ENCODE peak calls at places on chromosomes 16 and 17, in seven cellular contexts. One of them, this sample, is unnamed.

GRCh38 chr17:82348866-82349265 is 10.2 kb upstream of the TEX19 start:
- DNase-seq in H1: no peak
- DNase-seq in GM12878: no peak
- DNase-seq in GM12891: no peak
- DNase-seq in K562: no peak
- DNase-seq in HepG2: no peak
- DNase-seq in SK-N-SH: no peak
- DNase-seq in this sample: no peak

GRCh38 chr16:24035127-24035842 is 199.5 kb downstream of the PRKCB start:
- DNase-seq in H1: no peak
- DNase-seq in HepG2: no peak
- DNase-seq in GM12878: no peak
- DNase-seq in SK-N-SH: no peak
- DNase-seq in GM12891: no peak
- DNase-seq in K562: peak
- DNase-seq in this sample: peak

GRCh38 chr17:8012996-8013640 is 10.7 kb downstream of the GUCY2D start:
- DNase-seq in GM12878: no peak
- DNase-seq in GM12891: no peak
- DNase-seq in SK-N-SH: no peak
- DNase-seq in HepG2: no peak
- DNase-seq in K562: no peak
- DNase-seq in H1: no peak
- DNase-seq in this sample: no peak

GRCh38 chr17:18905226-18905625 is 46.7 kb upstream of the SLC5A10 start:
- DNase-seq in K562: no peak
- DNase-seq in H1: no peak
- DNase-seq in SK-N-SH: no peak
- DNase-seq in HepG2: no peak
- DNase-seq in GM12878: no peak
- DNase-seq in GM12891: no peak
- DNase-seq in this sample: no peak

GRCh38 chr16:78437352-78437968 is 338.0 kb downstream of the WWOX start:
- DNase-seq in GM12878: no peak
- DNase-seq in K562: peak
- DNase-seq in SK-N-SH: peak
- DNase-seq in HepG2: peak
- DNase-seq in GM12891: peak
- DNase-seq in H1: no peak
- DNase-seq in this sample: peak

GRCh38 chr16:15811778-15812750 is 44.8 kb downstream of the MYH11 start:
- DNase-seq in GM12878: no peak
- DNase-seq in HepG2: no peak
- DNase-seq in GM12891: no peak
- DNase-seq in K562: no peak
- DNase-seq in H1: no peak
- DNase-seq in SK-N-SH: no peak
- DNase-seq in this sample: no peak

GRCh38 chr17:57970706-57971105 is 15.5 kb upstream of the CUEDC1 start:
- DNase-seq in H1: no peak
- DNase-seq in K562: no peak
- DNase-seq in HepG2: no peak
- DNase-seq in GM12878: no peak
- DNase-seq in GM12891: no peak
- DNase-seq in SK-N-SH: no peak
- DNase-seq in this sample: no peak

GRCh38 chr16:77496934-77497333 is 62.1 kb upstream of the ADAMTS18 start:
- DNase-seq in GM12878: no peak
- DNase-seq in GM12891: no peak
- DNase-seq in K562: no peak
- DNase-seq in H1: no peak
- DNase-seq in SK-N-SH: no peak
- DNase-seq in HepG2: no peak
- DNase-seq in this sample: no peak

GRCh38 chr17:80441133-80441578 is 26.2 kb downstream of the ENDOV start:
- DNase-seq in SK-N-SH: peak
- DNase-seq in GM12878: no peak
- DNase-seq in HepG2: peak
- DNase-seq in GM12891: peak
- DNase-seq in H1: no peak
- DNase-seq in K562: peak
- DNase-seq in this sample: peak

GRCh38 chr16:596736-597060 is 6.8 kb downstream of the RAB40C start:
- DNase-seq in K562: no peak
- DNase-seq in GM12878: no peak
- DNase-seq in HepG2: no peak
- DNase-seq in SK-N-SH: no peak
- DNase-seq in H1: no peak
- DNase-seq in GM12891: no peak
- DNase-seq in this sample: no peak
- TF ChIP-seq TAF1 in K562: no peak
- TF ChIP-seq TAF1 in GM12878: no peak
- TF ChIP-seq TAF1 in HepG2: no peak
- TF ChIP-seq TAF1 in SK-N-SH: no peak
- TF ChIP-seq TAF1 in H1: no peak
- TF ChIP-seq TAF1 in GM12891: no peak
- TF ChIP-seq TAF1 in this sample: no peak

GRCh38 chr17:38799501-38800236 is at the start of gene PIP4K2B:
- DNase-seq in HepG2: peak
- DNase-seq in GM12891: peak
- DNase-seq in GM12878: peak
- DNase-seq in H1: peak
- DNase-seq in K562: peak
- DNase-seq in SK-N-SH: peak
- DNase-seq in this sample: peak
- TF ChIP-seq TAF1 in HepG2: peak
- TF ChIP-seq TAF1 in GM12891: no peak
- TF ChIP-seq TAF1 in GM12878: peak
- TF ChIP-seq TAF1 in H1: peak
- TF ChIP-seq TAF1 in K562: peak
- TF ChIP-seq TAF1 in SK-N-SH: peak
- TF ChIP-seq TAF1 in this sample: peak

GRCh38 chr17:17351901-17352781 is 49.0 kb downstream of the NT5M start:
- DNase-seq in GM12878: no peak
- DNase-seq in HepG2: peak
- DNase-seq in K562: peak
- DNase-seq in H1: no peak
- DNase-seq in SK-N-SH: peak
- DNase-seq in GM12891: no peak
- DNase-seq in this sample: no peak
- TF ChIP-seq TAF1 in GM12878: no peak
- TF ChIP-seq TAF1 in HepG2: peak
- TF ChIP-seq TAF1 in K562: peak
- TF ChIP-seq TAF1 in H1: no peak
- TF ChIP-seq TAF1 in SK-N-SH: no peak
- TF ChIP-seq TAF1 in GM12891: no peak
- TF ChIP-seq TAF1 in this sample: no peak

GRCh38 chr16:4265676-4266075 is 7.1 kb downstream of the TFAP4 start:
- DNase-seq in GM12878: no peak
- DNase-seq in K562: no peak
- DNase-seq in GM12891: no peak
- DNase-seq in SK-N-SH: no peak
- DNase-seq in H1: no peak
- DNase-seq in HepG2: no peak
- DNase-seq in this sample: no peak

GRCh38 chr16:4263504-4264436 is 9.1 kb downstream of the TFAP4 start:
- DNase-seq in GM12891: no peak
- DNase-seq in K562: peak
- DNase-seq in HepG2: peak
- DNase-seq in SK-N-SH: peak
- DNase-seq in GM12878: no peak
- DNase-seq in H1: no peak
- DNase-seq in this sample: no peak

GRCh38 chr16:4264546-4264945 is 8.3 kb downstream of the TFAP4 start:
- DNase-seq in HepG2: no peak
- DNase-seq in H1: no peak
- DNase-seq in GM12891: no peak
- DNase-seq in SK-N-SH: peak
- DNase-seq in GM12878: no peak
- DNase-seq in K562: no peak
- DNase-seq in this sample: no peak

GRCh38 chr16:4270091-4270490 is 2.7 kb downstream of the TFAP4 start:
- DNase-seq in K562: no peak
- DNase-seq in GM12891: no peak
- DNase-seq in HepG2: no peak
- DNase-seq in SK-N-SH: no peak
- DNase-seq in H1: no peak
- DNase-seq in GM12878: no peak
- DNase-seq in this sample: no peak

DNA sequence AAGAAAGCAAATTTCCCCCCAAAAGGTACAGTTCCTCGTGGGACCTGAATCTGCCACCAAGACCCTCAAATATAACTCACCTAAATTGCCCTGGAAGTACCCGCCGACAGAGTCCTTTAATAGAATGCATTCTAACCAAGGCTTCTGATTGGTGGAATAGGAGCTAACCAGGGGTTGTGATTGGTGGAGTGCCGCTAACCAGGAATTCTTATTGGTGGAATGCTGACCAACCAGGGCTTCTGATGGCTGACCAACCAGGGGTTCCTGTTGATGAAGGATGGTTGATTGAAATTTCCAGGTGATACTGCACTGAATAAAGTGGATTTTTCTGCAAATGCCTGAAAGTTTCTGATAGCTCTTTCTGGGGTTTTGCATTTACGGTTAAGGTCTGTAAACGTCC is 6.5 kb downstream of the TFAP4 start:
- DNase-seq in SK-N-SH: peak
- DNase-seq in GM12878: no peak
- DNase-seq in HepG2: peak
- DNase-seq in K562: peak
- DNase-seq in GM12891: no peak
- DNase-seq in H1: no peak
- DNase-seq in this sample: no peak
- TF ChIP-seq TAF1 in SK-N-SH: no peak
- TF ChIP-seq TAF1 in GM12878: no peak
- TF ChIP-seq TAF1 in HepG2: no peak
- TF ChIP-seq TAF1 in K562: no peak
- TF ChIP-seq TAF1 in GM12891: no peak
- TF ChIP-seq TAF1 in H1: no peak
- TF ChIP-seq TAF1 in this sample: no peak

DNA sequence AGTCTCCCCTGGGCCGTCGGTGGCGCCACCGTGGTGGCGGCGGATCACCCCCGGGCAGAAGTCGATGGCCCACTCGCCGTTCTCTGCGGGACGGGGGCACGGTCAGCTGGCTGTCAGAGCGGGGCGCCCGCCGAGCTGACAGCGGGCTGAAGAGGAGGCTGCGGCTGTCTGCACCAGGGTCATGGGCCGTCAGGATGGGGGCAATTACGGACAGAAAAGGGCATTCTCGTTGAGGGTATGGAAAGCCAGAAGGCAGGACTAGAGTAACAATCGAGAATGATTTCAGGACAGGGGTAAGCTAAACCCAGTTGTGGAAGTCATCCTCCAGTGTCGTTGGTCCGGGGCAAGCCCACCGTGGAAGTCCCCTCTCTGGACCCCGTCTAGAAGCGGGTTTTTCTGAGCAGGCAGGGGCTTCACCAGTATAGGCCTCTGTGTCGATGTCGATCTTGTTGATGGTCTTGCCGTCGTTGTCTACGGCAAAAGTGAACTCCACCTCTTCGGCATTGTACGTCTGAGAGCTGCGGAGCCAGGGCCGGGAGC is 1.7 kb downstream of the CHRNE start:
- DNase-seq in HepG2: no peak
- DNase-seq in GM12891: no peak
- DNase-seq in SK-N-SH: no peak
- DNase-seq in H1: no peak
- DNase-seq in GM12878: no peak
- DNase-seq in K562: no peak
- DNase-seq in this sample: no peak
- TF ChIP-seq TAF1 in HepG2: no peak
- TF ChIP-seq TAF1 in GM12891: no peak
- TF ChIP-seq TAF1 in SK-N-SH: no peak
- TF ChIP-seq TAF1 in H1: no peak
- TF ChIP-seq TAF1 in GM12878: no peak
- TF ChIP-seq TAF1 in K562: no peak
- TF ChIP-seq TAF1 in this sample: no peak

DNA sequence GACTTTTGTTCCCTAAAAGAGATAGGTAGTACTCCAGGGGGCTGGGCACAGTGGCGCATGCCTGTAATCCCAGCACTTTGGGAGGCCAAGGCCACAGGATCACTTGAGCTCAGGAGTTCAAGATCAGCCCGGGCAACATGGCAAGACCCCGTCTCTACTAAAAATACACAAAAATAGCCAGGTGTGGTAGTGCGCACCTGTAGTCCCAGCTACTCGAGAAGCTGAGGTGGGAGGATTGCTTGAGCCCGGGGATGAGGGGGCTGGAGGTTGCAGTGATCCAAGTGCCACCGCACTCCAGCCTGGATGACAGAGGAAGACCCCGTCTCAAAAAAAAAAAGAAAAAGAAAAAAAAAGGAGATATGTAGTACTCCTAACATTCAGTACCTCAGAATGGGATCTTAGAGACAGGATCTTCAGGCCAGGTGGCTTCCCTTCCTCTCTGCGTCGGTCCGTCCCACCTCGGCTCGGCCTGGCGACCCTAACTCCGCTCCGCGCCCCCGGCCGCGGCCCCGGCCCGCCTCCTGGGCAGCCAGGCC is 89.6 kb downstream of the CDC27 start:
- DNase-seq in GM12891: no peak
- DNase-seq in GM12878: no peak
- DNase-seq in H1: no peak
- DNase-seq in SK-N-SH: no peak
- DNase-seq in K562: no peak
- DNase-seq in HepG2: no peak
- DNase-seq in this sample: no peak
- TF ChIP-seq TAF1 in GM12891: no peak
- TF ChIP-seq TAF1 in GM12878: no peak
- TF ChIP-seq TAF1 in H1: no peak
- TF ChIP-seq TAF1 in SK-N-SH: no peak
- TF ChIP-seq TAF1 in K562: no peak
- TF ChIP-seq TAF1 in HepG2: no peak
- TF ChIP-seq TAF1 in this sample: no peak

GRCh38 chr16:13875614-13876284 is 44.2 kb upstream of the ERCC4 start:
- DNase-seq in HepG2: no peak
- DNase-seq in GM12878: no peak
- DNase-seq in H1: no peak
- DNase-seq in K562: no peak
- DNase-seq in SK-N-SH: no peak
- DNase-seq in GM12891: no peak
- DNase-seq in this sample: no peak

GRCh38 chr16:13873835-13874438 is 46.0 kb upstream of the ERCC4 start:
- DNase-seq in H1: no peak
- DNase-seq in GM12891: no peak
- DNase-seq in K562: peak
- DNase-seq in HepG2: peak
- DNase-seq in GM12878: no peak
- DNase-seq in SK-N-SH: peak
- DNase-seq in this sample: no peak
- TF ChIP-seq TAF1 in H1: no peak
- TF ChIP-seq TAF1 in GM12891: no peak
- TF ChIP-seq TAF1 in K562: no peak
- TF ChIP-seq TAF1 in HepG2: no peak
- TF ChIP-seq TAF1 in GM12878: no peak
- TF ChIP-seq TAF1 in SK-N-SH: no peak
- TF ChIP-seq TAF1 in this sample: no peak